ENCODE peak calls at places on chromosome 16, in five cellular contexts. Q is NB4, T is kidney epithelial cell, C is brain microvascular endothelial cell, X is adrenal gland. F is an unnamed sample.

GRCh38 chr16:54847207-54847606 is 83.5 kb upstream of the IRX5 start:
- DNase-seq in Q (no peak), T (peak), C (no peak), X (no peak), F (no peak)

GRCh38 chr16:81861503-81861902 is 82.4 kb downstream of the PLCG2 start:
- DNase-seq in Q (no peak), T (no peak), C (no peak), X (no peak), F (no peak)

GRCh38 chr16:89827383-89828198 is 684 bp upstream of the SPIRE2 start:
- DNase-seq in Q (peak), T (no peak), C (peak), X (peak), F (peak)

GRCh38 chr16:64362193-64362592 is 759.7 kb downstream of the CDH11 start:
- DNase-seq in Q (no peak), T (peak), C (peak), X (peak), F (peak)

GRCh38 chr16:24525970-24526559 is 13.3 kb upstream of the RBBP6 start:
- DNase-seq in Q (no peak), T (no peak), C (no peak), X (peak), F (peak)

GRCh38 chr16:1140582-1140981 is 12.3 kb upstream of the CACNA1H start:
- DNase-seq in Q (no peak), T (no peak), C (no peak), X (no peak), F (no peak)

GRCh38 chr16:27431773-27432599 is 30.0 kb downstream of the IL21R start:
- DNase-seq in Q (no peak), T (no peak), C (no peak), X (no peak), F (peak)

GRCh38 chr16:48836641-48837040 is 226.7 kb upstream of the N4BP1 start:
- DNase-seq in Q (no peak), T (no peak), C (no peak), X (no peak), F (no peak)

GRCh38 chr16:66510711-66511614 is 39.0 kb downstream of the TK2 start:
- DNase-seq in Q (no peak), T (no peak), C (no peak), X (peak), F (peak)

GRCh38 chr16:1471569-1472194 is 3.1 kb downstream of the CLCN7 start:
- DNase-seq in Q (peak), T (no peak), C (no peak), X (no peak), F (no peak)

GRCh38 chr16:80299416-80299815 is 241.4 kb upstream of the DYNLRB2 start:
- DNase-seq in Q (no peak), T (no peak), C (peak), X (no peak), F (no peak)

GRCh38 chr16:50532576-50532975 is 15.6 kb upstream of the NKD1 start:
- DNase-seq in Q (no peak), T (no peak), C (no peak), X (no peak), F (no peak)

GRCh38 chr16:78292726-78293380 is 193.4 kb downstream of the WWOX start:
- DNase-seq in Q (no peak), T (no peak), C (no peak), X (no peak), F (no peak)

GRCh38 chr16:54289242-54290051 is 2.9 kb upstream of the IRX3 start:
- DNase-seq in Q (no peak), T (no peak), C (no peak), X (no peak), F (no peak)

GRCh38 chr16:68234188-68235104 is 1.5 kb downstream of the ESRP2 start:
- DNase-seq in Q (no peak), T (no peak), C (no peak), X (no peak), F (no peak)

GRCh38 chr16:12319464-12320030 is 343.0 kb downstream of the SNX29 start:
- DNase-seq in Q (no peak), T (no peak), C (no peak), X (no peak), F (no peak)

GRCh38 chr16:4578961-4579530 is 22.9 kb downstream of the C16orf96 start:
- DNase-seq in Q (no peak), T (no peak), C (no peak), X (no peak), F (no peak)

GRCh38 chr16:51321251-51321650 is 170.2 kb upstream of the SALL1 start:
- DNase-seq in Q (no peak), T (peak), C (no peak), X (no peak), F (no peak)

GRCh38 chr16:4317471-4318170 is 1.8 kb downstream of the GLIS2 start:
- DNase-seq in Q (peak), T (no peak), C (no peak), X (peak), F (peak)

GRCh38 chr16:78996806-78997205 is 603.7 kb downstream of the MAF start:
- DNase-seq in Q (no peak), T (no peak), C (no peak), X (no peak), F (no peak)

GRCh38 chr16:75555213-75555706 is 792 bp downstream of the TMEM231 start:
- DNase-seq in Q (peak), T (peak), C (peak), X (peak), F (peak)

GRCh38 chr16:71424626-71425025 is 17.2 kb downstream of the TLE7 start:
- DNase-seq in Q (no peak), T (no peak), C (no peak), X (no peak), F (no peak)

GRCh38 chr16:27611340-27611739 is 61.4 kb downstream of the KATNIP start:
- DNase-seq in Q (no peak), T (no peak), C (no peak), X (no peak), F (no peak)

GRCh38 chr16:6027733-6028132 is 930.1 kb upstream of the EEF2KMT start:
- DNase-seq in Q (no peak), T (no peak), C (no peak), X (no peak), F (no peak)

GRCh38 chr16:88430185-88430523 is 22.9 kb upstream of the ZFPM1 start:
- DNase-seq in Q (peak), T (no peak), C (no peak), X (no peak), F (no peak)
- H3K4me3 ChIP-seq in Q (peak), T (peak), C (peak), X (no peak), F (no peak)

GRCh38 chr16:20385844-20386832 is 18.4 kb downstream of the PDILT start:
- DNase-seq in Q (peak), T (no peak), C (peak), X (peak), F (peak)
- TF ChIP-seq CTCF in Q (peak), T (peak), C (peak), X (peak), F (peak)

GRCh38 chr16:11253995-11254912 is 1.8 kb downstream of the SOCS1 start:
- DNase-seq in Q (peak), T (no peak), C (no peak), X (no peak), F (no peak)

GRCh38 chr16:11251525-11252481 is 4.2 kb downstream of the SOCS1 start:
- DNase-seq in Q (peak), T (peak), C (peak), X (no peak), F (peak)

GRCh38 chr16:11250786-11251524 is 5.0 kb downstream of the SOCS1 start:
- DNase-seq in Q (no peak), T (no peak), C (no peak), X (no peak), F (no peak)

GRCh38 chr16:11253009-11253994 is 2.7 kb downstream of the SOCS1 start:
- DNase-seq in Q (peak), T (no peak), C (no peak), X (no peak), F (peak)

DNA sequence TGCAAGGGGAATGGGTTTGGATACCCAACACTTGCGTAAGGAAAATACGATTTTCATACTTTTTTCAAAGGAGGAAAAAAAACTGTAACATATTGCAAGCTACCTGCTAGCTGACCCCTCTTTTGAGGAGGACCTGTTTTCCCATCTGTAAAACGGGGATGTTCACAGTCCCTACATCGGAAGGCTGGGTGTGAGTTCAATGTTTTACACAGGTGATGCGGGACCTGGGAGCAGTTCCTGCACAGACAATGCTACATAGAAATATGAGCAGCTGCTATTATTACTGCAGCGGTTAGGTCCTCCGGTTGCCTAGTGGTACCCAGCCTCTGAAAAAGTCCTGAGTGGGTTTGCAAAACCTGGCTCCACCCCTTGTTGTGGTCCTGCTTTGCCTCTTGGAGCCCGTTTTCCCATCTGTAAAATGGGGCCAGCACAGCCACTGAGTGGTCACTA is 3.5 kb downstream of the SOCS1 start:
- DNase-seq in Q (no peak), T (no peak), C (no peak), X (no peak), F (no peak)
- H3K4me3 ChIP-seq in Q (no peak), T (no peak), C (no peak), X (no peak), F (no peak)

DNA sequence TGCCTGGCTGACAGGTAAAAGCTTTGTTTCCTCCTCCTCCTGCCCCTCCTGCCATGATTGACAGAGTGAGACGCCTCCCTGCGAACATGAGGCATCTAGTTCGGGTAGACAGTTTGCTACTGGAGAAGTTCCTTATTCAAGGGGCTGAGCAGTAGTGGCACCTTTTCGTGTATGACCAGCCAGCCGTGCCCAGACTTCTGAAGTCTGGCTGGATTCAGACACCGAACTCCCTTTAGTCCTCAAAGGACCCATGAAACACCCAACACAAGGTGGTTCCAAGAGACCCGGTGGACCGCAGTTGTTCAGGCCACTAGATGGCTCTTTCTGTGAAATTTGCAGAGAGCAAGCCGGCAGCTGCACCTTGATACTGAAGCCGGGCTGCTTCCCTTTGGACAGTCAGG is 192.8 kb downstream of the XYLT1 start:
- DNase-seq in Q (no peak), T (no peak), C (no peak), X (peak), F (peak)
- TF ChIP-seq CTCF in Q (no peak), T (peak), C (peak), X (peak), F (peak)

GRCh38 chr16:10206215-10206614 is 24.0 kb upstream of the GRIN2A start:
- DNase-seq in Q (no peak), T (no peak), C (no peak), X (no peak), F (no peak)

GRCh38 chr16:10202650-10203049 is 20.4 kb upstream of the GRIN2A start:
- DNase-seq in Q (no peak), T (no peak), C (no peak), X (no peak), F (no peak)

GRCh38 chr16:10206865-10207264 is 24.6 kb upstream of the GRIN2A start:
- DNase-seq in Q (no peak), T (no peak), C (no peak), X (no peak), F (no peak)

GRCh38 chr16:10200823-10201571 is 18.8 kb upstream of the GRIN2A start:
- DNase-seq in Q (no peak), T (no peak), C (no peak), X (no peak), F (no peak)

DNA sequence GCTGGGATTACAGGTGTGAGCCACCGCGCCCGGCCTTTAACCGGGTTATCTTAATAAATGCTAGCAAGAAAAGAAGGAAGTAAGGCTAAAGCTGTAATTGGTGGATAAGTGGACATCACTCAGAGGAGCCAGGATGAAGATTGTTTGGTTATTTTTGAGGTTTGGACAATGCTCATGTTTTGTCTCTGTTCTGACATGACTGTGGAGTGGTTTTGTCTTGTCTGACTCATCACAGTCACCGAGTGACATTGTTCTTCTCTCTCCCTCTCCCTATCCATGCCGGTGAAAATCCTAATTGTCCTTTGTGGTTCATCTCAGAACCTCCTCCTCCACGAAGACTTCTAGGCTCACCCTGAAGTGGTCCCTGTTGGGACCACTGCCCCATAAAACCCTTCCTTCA is 23.5 kb upstream of the GRIN2A start:
- DNase-seq in Q (no peak), T (no peak), C (no peak), X (no peak), F (no peak)
- H3K4me3 ChIP-seq in Q (no peak), T (no peak), C (no peak), X (no peak), F (no peak)

GRCh38 chr16:85718153-85718477 is 29.4 kb upstream of the GINS2 start:
- DNase-seq in Q (no peak), T (no peak), C (no peak), X (no peak), F (no peak)

GRCh38 chr16:85719605-85720318 is 31.0 kb upstream of the GINS2 start:
- DNase-seq in Q (no peak), T (no peak), C (no peak), X (no peak), F (no peak)

GRCh38 chr16:85720319-85720637 is 30.6 kb downstream of the C16orf74 start:
- DNase-seq in Q (no peak), T (peak), C (no peak), X (no peak), F (no peak)

GRCh38 chr16:85717393-85718152 is 28.8 kb upstream of the GINS2 start:
- DNase-seq in Q (peak), T (peak), C (peak), X (peak), F (peak)

GRCh38 chr16:85718682-85719081 is 29.9 kb upstream of the GINS2 start:
- DNase-seq in Q (no peak), T (no peak), C (no peak), X (no peak), F (no peak)
- TF ChIP-seq CTCF in Q (no peak), T (peak), C (peak), X (peak), F (peak)

DNA sequence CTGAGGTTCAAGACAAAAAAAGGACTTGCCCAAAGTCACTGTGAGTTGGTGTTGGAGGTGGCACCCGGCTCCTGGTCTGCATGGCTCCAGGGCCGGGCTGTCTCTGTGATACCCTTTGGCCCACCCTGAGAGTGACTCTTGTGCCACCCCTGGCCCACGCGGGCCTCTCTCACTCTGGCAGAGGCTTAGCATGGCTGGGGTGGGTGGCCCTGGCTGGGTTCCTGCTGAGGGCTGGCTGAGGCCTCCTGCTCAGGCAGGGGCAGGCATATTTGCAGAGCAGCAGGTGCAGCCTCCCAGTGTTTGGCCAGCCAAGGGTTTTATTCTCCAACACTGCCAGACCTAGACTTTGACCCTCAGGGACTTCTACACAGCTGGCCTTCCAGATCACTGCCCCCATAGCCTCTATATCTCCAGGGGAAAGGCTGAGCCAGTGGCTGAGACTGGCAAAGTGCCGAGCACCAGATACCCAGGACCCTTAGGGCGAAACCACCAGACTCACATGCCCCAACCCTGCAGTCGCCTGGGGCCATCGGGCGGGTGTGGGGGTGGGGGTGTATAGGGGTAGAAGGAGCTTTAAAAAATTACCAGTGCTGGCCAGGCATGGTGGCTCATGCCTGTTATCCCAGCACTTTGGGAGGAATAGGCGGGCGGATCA is 21.5 kb upstream of the ADGRG1 start:
- DNase-seq in Q (no peak), T (no peak), C (no peak), X (no peak), F (no peak)
- H3K4me3 ChIP-seq in Q (no peak), T (no peak), C (no peak), X (no peak), F (no peak)

F was measured in cardiac fibroblast.